ENCODE peak calls at places on chromosomes 3 and 15, in eight cellular contexts. J, U, V, M, K, R, H and I are unnamed samples.

GRCh38 chr3:129911261-129911861 is 17.9 kb upstream of the TMCC1 start:
- DNase-seq in J (no peak), U (no peak), R (no peak), V (no peak), K (no peak), M (no peak), H (peak; percentile 11), I (no peak)

GRCh38 chr3:182392182-182392917 is 401.0 kb upstream of the ATP11B start:
- DNase-seq in U (no peak), H (no peak), K (no peak), M (no peak), J (no peak), R (no peak), V (no peak), I (no peak)

GRCh38 chr3:42717311-42717710 is 14.7 kb upstream of the HHATL start:
- DNase-seq in K (no peak), H (no peak), R (no peak), U (no peak), J (no peak), M (no peak), V (no peak), I (no peak)

GRCh38 chr3:108255131-108255530 is 32.9 kb upstream of the IFT57 start:
- DNase-seq in K (no peak), V (no peak), M (no peak), J (no peak), H (no peak), U (no peak), R (no peak), I (no peak)

GRCh38 chr15:73741401-73741836 is 11.7 kb downstream of the INSYN1 start:
- DNase-seq in J (no peak), H (no peak), V (no peak), U (no peak), K (no peak), M (no peak), R (no peak), I (no peak)

GRCh38 chr15:54026258-54026657 is 48.0 kb downstream of the UNC13C start:
- DNase-seq in U (no peak), V (no peak), R (no peak), H (no peak), M (no peak), K (no peak), J (no peak), I (no peak)

GRCh38 chr15:59997070-59997701 is 6.9 kb upstream of the FOXB1 start:
- DNase-seq in U (no peak), H (no peak), V (no peak), M (peak; percentile 74), K (no peak), R (no peak), J (no peak), I (no peak)

GRCh38 chr3:66073464-66074141 is 34.9 kb upstream of the MAGI1 start:
- DNase-seq in K (no peak), M (no peak), U (no peak), R (no peak), V (no peak), H (no peak), J (no peak), I (no peak)

GRCh38 chr15:59434481-59434880 is 3.5 kb upstream of the FAM81A start:
- DNase-seq in V (no peak), U (no peak), K (no peak), R (no peak), H (no peak), J (no peak), M (no peak), I (no peak)

GRCh38 chr3:131549340-131549739 is 46.6 kb upstream of the MRPL3 start:
- DNase-seq in J (no peak), M (no peak), V (no peak), U (no peak), R (no peak), H (no peak), K (no peak), I (peak; percentile 7)

GRCh38 chr3:183539821-183540220 is 15.7 kb downstream of the KLHL6 start:
- DNase-seq in V (no peak), K (no peak), H (no peak), M (no peak), R (no peak), J (no peak), U (no peak), I (no peak)

GRCh38 chr3:61650276-61650675 is 88.9 kb downstream of the PTPRG start:
- DNase-seq in J (no peak), U (no peak), H (peak; percentile 89), K (no peak), R (peak; percentile 75), V (peak; percentile 96), M (no peak), I (no peak)

GRCh38 chr3:127545711-127546457 is 44.6 kb downstream of the TPRA1 start:
- DNase-seq in V (no peak), K (no peak), R (no peak), U (no peak), H (no peak), J (no peak), M (no peak), I (no peak)

GRCh38 chr3:127543441-127543840 is 47.1 kb downstream of the TPRA1 start:
- DNase-seq in K (no peak), U (no peak), V (no peak), R (no peak), M (no peak), H (no peak), J (no peak), I (no peak)

GRCh38 chr3:127542441-127542952 is 48.0 kb downstream of the TPRA1 start:
- DNase-seq in M (no peak), K (no peak), R (no peak), U (no peak), H (no peak), J (peak; percentile 69), V (no peak), I (no peak)

GRCh38 chr3:127544806-127545545 is 45.6 kb downstream of the TPRA1 start:
- DNase-seq in K (no peak), U (no peak), M (no peak), J (no peak), H (no peak), V (no peak), R (no peak), I (no peak)

GRCh38 chr3:127544151-127544805 is 46.3 kb downstream of the TPRA1 start:
- DNase-seq in K (peak; percentile 74), V (peak; percentile 18), U (peak; percentile 63), J (peak; percentile 70), H (peak; percentile 73), M (peak; percentile 83), R (peak; percentile 24), I (peak; percentile 80)
- TF ChIP-seq CTCF in K (peak; percentile 49), V (peak; percentile 82), U (peak; percentile 85), J (peak; percentile 75), H (peak; percentile 83), M (peak; percentile 84), R (peak; percentile 82), I (peak; percentile 84)

GRCh38 chr3:148931574-148931973 is 59.8 kb upstream of the GYG1 start:
- DNase-seq in R (no peak), H (no peak), J (no peak), V (no peak), U (no peak), K (no peak), M (no peak), I (no peak)
- TF ChIP-seq CTCF in R (no peak), H (no peak), J (no peak), V (no peak), U (no peak), K (no peak), M (no peak), I (no peak)

DNA sequence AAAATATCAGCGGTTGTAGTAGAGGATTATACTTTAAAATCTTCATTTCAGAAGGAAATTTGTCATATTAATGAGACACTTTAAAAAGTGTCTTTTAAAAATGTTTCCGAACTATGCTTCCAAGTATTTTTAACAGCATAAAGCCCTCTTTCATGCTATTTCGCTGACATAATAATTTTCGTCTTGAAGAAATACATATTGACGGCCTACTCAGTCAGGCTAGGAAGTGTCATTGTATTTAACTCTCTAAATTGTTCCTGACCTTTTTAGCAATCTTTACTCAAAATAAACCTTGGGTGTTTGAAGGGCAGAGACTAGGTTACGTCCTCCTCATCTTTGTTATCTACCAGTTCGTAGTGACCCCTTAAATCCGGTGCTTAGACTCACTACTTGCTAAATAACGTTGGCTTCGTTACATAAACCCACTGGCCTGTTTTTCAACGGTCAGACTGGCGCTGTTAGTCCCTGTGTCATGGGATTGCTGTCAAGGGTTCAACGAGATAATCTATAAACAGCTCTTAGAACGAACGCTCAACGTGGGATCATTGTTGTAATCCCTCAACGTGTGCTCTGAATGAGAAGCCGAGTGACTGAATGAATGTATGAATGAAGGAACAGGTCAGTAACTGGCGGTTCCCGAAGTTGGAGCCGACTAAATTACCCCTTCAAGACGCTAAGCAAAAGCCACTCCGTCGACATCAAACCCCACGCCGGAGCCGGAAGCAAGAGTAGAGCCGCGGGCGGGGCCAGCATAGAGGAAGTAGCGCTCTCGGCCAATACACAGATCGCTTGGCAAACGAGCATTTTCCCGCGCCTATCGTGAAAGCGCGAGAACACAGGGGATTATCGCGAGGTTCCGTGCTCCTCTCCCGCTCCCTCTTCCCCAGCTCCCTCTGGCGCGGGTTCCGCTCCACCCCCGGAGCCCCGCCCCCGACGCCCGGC is 516 bp upstream of the LRRC28 start:
- DNase-seq in K (peak; percentile 98), H (peak; percentile 99), J (peak; percentile 98), U (peak; percentile 98), V (peak; percentile 95), R (peak; percentile 98), M (peak; percentile 98), I (peak; percentile 97)
- TF ChIP-seq CTCF in K (no peak), H (no peak), J (no peak), U (no peak), V (no peak), R (no peak), M (no peak), I (no peak)

GRCh38 chr3:55459838-55460237 is 27.3 kb downstream of the WNT5A start:
- DNase-seq in M (no peak), V (no peak), J (no peak), K (no peak), H (no peak), R (no peak), U (no peak), I (no peak)

GRCh38 chr3:55455915-55456314 is 31.2 kb downstream of the WNT5A start:
- DNase-seq in K (no peak), J (no peak), H (no peak), U (no peak), V (no peak), R (no peak), M (no peak), I (no peak)

GRCh38 chr3:55454611-55455010 is 32.5 kb downstream of the WNT5A start:
- DNase-seq in J (no peak), K (no peak), U (no peak), R (no peak), V (no peak), H (no peak), M (no peak), I (no peak)

GRCh38 chr3:55461896-55462295 is 25.2 kb downstream of the WNT5A start:
- DNase-seq in H (peak; percentile 43), K (no peak), U (no peak), V (no peak), M (no peak), J (no peak), R (no peak), I (no peak)

DNA sequence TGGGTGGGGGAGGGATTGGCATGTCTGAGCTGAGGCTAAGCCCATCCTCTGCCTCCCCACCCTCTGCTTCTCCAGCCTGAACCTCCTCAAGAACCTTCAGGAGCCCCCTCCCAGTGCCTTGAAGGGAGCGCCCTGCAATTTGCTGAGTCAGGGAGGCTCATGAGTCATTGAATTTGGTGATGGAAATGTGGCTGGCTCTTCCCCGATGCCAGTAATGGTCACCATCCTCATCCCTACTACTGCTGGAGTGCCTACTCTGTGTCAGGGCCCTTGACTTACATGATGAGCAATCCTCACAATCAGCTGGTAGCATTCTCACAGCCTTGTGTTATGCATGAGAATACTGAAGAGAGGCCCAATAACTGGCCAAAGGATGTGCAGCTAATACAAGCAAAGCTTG is 28.7 kb downstream of the WNT5A start:
- DNase-seq in U (no peak), R (no peak), H (no peak), J (no peak), V (no peak), K (no peak), M (no peak), I (no peak)
- TF ChIP-seq CTCF in U (no peak), R (no peak), H (no peak), J (no peak), V (no peak), K (no peak), M (no peak), I (no peak)